ENCODE peak calls at places on chromosomes 13 and 19, in seven cellular contexts. U is colonic mucosa, T is mucosa of descending colon, V is astrocyte of the spinal cord, W is thoracic aorta, L is cardiac fibroblast, G is cardiac muscle cell. C is an unnamed sample.

GRCh38 chr13:95195146-95195545 is 106.1 kb downstream of the ABCC4 start:
- DNase-seq in V (no peak), L (no peak), U (no peak), T (no peak), G (no peak), W (no peak), C (no peak)

GRCh38 chr13:111906816-111907215 is 160.1 kb upstream of the SOX1 start:
- DNase-seq in V (no peak), L (no peak), W (no peak), G (no peak), T (no peak), U (no peak), C (no peak)

GRCh38 chr13:65378484-65378883 is 1851.7 kb downstream of the PCDH9 start:
- DNase-seq in L (no peak), U (no peak), V (no peak), G (no peak), W (no peak), T (no peak), C (no peak)

GRCh38 chr19:55526216-55527196 is 10.4 kb downstream of the SBK2 start:
- DNase-seq in W (no peak), L (peak), G (peak), U (peak), T (peak), V (peak), C (peak)

GRCh38 chr13:66895780-66896179 is 334.4 kb downstream of the PCDH9 start:
- DNase-seq in L (no peak), G (no peak), W (no peak), T (no peak), U (no peak), V (no peak), C (no peak)

GRCh38 chr19:15430526-15431120 is 11.8 kb upstream of the AKAP8L start:
- DNase-seq in W (no peak), G (no peak), U (no peak), V (no peak), T (no peak), L (no peak), C (no peak)

GRCh38 chr13:84126671-84127171 is 244.4 kb upstream of the SLITRK1 start:
- DNase-seq in L (no peak), U (no peak), G (peak), T (no peak), V (no peak), W (no peak), C (no peak)

GRCh38 chr13:91185294-91185863 is 162.1 kb upstream of the MIR17HG start:
- DNase-seq in L (peak), U (no peak), G (peak), V (peak), T (no peak), W (no peak), C (no peak)

GRCh38 chr13:35884211-35884610 is 247.0 kb downstream of the DCLK1 start:
- DNase-seq in G (no peak), L (no peak), T (no peak), U (no peak), W (no peak), V (no peak), C (peak)

GRCh38 chr13:31859546-31859945 is 120.2 kb downstream of the RXFP2 start:
- DNase-seq in G (no peak), T (no peak), L (no peak), V (no peak), W (no peak), U (no peak), C (peak)

GRCh38 chr19:5075603-5076002 is 106.7 kb downstream of the KDM4B start:
- DNase-seq in U (no peak), G (no peak), L (no peak), T (no peak), W (no peak), V (no peak), C (no peak)
- H3K4me3 ChIP-seq in U (no peak), G (no peak), L (no peak), T (no peak), W (no peak), V (no peak), C (no peak)

GRCh38 chr19:7101498-7102253 is 32.2 kb downstream of the ZNF557 start:
- DNase-seq in L (no peak), U (no peak), G (no peak), T (no peak), W (no peak), V (no peak), C (no peak)

GRCh38 chr19:7099597-7099921 is 30.1 kb downstream of the ZNF557 start:
- DNase-seq in T (no peak), U (no peak), W (no peak), G (no peak), V (no peak), L (no peak), C (no peak)

GRCh38 chr19:7098701-7099596 is 29.4 kb downstream of the ZNF557 start:
- DNase-seq in L (peak), V (peak), T (peak), U (peak), G (peak), W (peak), C (peak)

GRCh38 chr19:7098096-7098495 is 28.6 kb downstream of the ZNF557 start:
- DNase-seq in V (no peak), L (no peak), T (no peak), U (no peak), G (no peak), W (no peak), C (no peak)
- H3K4me3 ChIP-seq in V (peak), L (no peak), T (no peak), U (no peak), G (peak), W (peak), C (peak)

GRCh38 chr13:110233181-110233641 is 73.7 kb downstream of the COL4A1 start:
- DNase-seq in U (no peak), G (no peak), L (peak), V (peak), W (peak), T (no peak), C (peak)
- H3K4me3 ChIP-seq in U (no peak), G (no peak), L (no peak), V (no peak), W (peak), T (no peak), C (no peak)

DNA sequence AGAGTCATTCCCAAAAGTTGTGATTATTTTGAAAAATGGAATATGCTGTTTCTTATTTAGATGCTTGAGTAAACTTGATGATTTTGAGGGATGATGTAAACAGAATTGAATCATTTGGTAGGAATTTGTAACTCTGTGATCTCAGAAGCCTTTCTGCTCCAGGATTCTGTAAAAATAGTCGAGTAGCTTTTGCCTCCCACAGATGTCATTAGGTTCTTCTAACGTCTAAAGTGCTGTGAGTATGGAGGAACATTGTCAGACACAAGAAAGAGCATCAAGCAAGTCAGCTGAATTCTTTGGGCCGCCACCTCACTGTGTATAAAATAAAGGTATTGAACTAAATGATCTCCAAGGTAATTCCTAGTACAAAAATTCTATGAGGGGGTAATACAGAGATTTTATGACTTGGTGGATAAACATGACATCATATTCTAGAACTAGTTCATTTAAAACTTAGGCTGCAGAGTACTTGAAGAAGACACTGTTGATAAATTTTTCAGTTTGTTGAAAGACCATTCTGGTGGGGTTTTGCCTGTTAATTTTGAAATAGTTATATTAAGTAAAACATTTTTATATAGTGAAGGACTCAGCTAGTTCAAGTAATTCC is 1.4 kb upstream of the GPR183 start:
- DNase-seq in T (no peak), V (peak), L (peak), W (no peak), G (no peak), U (no peak), C (peak)
- H3K4me3 ChIP-seq in T (no peak), V (no peak), L (no peak), W (no peak), G (no peak), U (no peak), C (no peak)

DNA sequence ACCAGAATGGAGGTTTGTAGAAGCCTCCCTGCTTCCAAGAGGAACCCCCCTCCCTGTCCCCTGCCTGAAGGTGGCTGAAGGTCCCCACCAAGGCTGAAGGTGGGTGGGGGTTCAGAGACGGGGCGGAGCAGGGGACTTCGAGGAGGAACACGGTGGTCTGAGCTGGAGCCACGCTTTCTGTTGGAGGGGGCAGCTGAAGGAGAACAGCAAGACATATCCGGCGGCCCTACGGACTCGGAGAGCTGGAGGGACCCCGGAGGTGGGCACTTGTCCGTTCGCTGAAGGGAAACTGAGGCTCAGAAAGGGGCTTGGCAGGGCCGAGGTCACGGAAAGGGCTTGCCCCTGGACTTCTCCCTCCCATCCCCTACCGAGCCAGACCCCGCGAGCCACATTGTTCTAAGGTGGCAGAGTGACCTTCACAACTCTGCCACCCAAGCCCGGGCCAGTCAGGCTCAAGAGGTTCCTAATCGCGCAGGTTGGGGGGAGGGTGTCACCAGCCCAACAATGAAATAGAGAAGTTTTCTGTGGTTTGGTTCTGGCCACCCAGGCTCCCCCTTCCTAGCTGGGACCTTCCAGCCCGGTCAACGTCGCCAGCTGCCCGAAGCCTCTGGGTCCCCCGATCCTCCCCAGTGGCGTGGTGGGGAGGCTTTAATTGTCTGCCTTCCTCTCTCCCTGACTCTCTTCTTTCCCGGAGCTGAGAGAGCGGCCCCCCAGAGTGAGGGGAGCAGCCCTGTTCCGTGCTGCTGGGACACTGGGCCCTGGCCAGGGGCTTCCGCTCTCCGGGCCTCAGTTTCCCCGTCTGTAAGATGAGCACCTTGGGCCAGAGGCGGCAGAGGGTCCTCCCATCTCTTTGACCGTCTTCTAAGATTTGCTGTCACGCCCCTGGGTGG is 15.5 kb upstream of the KCNN1 start:
- DNase-seq in W (no peak), L (no peak), V (no peak), G (peak), U (no peak), T (no peak), C (no peak)
- H3K4me3 ChIP-seq in W (peak), L (no peak), V (no peak), G (peak), U (no peak), T (no peak), C (no peak)

GRCh38 chr19:40283414-40284250 is 1.5 kb downstream of the AKT2 start:
- DNase-seq in L (peak), G (no peak), W (no peak), U (peak), T (no peak), V (peak), C (no peak)

GRCh38 chr19:40284251-40284500 is 969 bp downstream of the AKT2 start:
- DNase-seq in U (no peak), L (no peak), W (no peak), G (peak), V (no peak), T (no peak), C (no peak)

GRCh38 chr19:40282209-40282580 is 3.0 kb downstream of the AKT2 start:
- DNase-seq in U (no peak), V (no peak), W (no peak), T (no peak), G (no peak), L (no peak), C (no peak)

GRCh38 chr19:40281381-40282208 is 3.5 kb downstream of the AKT2 start:
- DNase-seq in T (no peak), U (no peak), L (no peak), V (no peak), G (no peak), W (no peak), C (no peak)

GRCh38 chr19:40282920-40283319 is 2.2 kb downstream of the AKT2 start:
- DNase-seq in U (no peak), W (no peak), V (no peak), G (no peak), L (no peak), T (no peak), C (peak)
- H3K4me3 ChIP-seq in U (no peak), W (no peak), V (no peak), G (no peak), L (no peak), T (no peak), C (no peak)